ENCODE peak calls at places on chromosomes 4 and X, in nine cellular contexts. One of them, this sample, is unnamed.

GRCh38 chrX:39677585-39677984 is 420.2 kb downstream of the BCOR start:
- DNase-seq in cardiac septum: no peak
- DNase-seq in activated CD4-positive, alpha-beta T cell treated with anti-CD3 and anti-CD28 coated beads, Interleukin-2, amount 50 U/mL, for 24 hours: no peak
- DNase-seq in iPS-NIHi11: no peak
- DNase-seq in stimulated activated CD8-positive, alpha-beta memory T cell treated with anti-CD3 and anti-CD28 coated beads, Interleukin-2, amount 100 ng/mL, for 48 hours: no peak
- DNase-seq in choroid plexus epithelial cell: no peak
- DNase-seq in mucosa of descending colon: no peak
- DNase-seq in WERI-Rb-1: no peak
- DNase-seq in astrocyte: no peak
- DNase-seq in this sample: no peak

GRCh38 chrX:103688949-103689348 is 2.5 kb upstream of the MORF4L2 start:
- DNase-seq in WERI-Rb-1: no peak
- DNase-seq in cardiac septum: no peak
- DNase-seq in mucosa of descending colon: no peak
- DNase-seq in activated CD4-positive, alpha-beta T cell treated with anti-CD3 and anti-CD28 coated beads, Interleukin-2, amount 50 U/mL, for 24 hours: no peak
- DNase-seq in choroid plexus epithelial cell: peak
- DNase-seq in iPS-NIHi11: no peak
- DNase-seq in astrocyte: peak
- DNase-seq in stimulated activated CD8-positive, alpha-beta memory T cell treated with anti-CD3 and anti-CD28 coated beads, Interleukin-2, amount 100 ng/mL, for 48 hours: no peak
- DNase-seq in this sample: peak

GRCh38 chr4:2961411-2962098 is 1.7 kb downstream of the NOP14 start:
- DNase-seq in iPS-NIHi11: no peak
- DNase-seq in WERI-Rb-1: no peak
- DNase-seq in cardiac septum: no peak
- DNase-seq in choroid plexus epithelial cell: no peak
- DNase-seq in stimulated activated CD8-positive, alpha-beta memory T cell treated with anti-CD3 and anti-CD28 coated beads, Interleukin-2, amount 100 ng/mL, for 48 hours: no peak
- DNase-seq in activated CD4-positive, alpha-beta T cell treated with anti-CD3 and anti-CD28 coated beads, Interleukin-2, amount 50 U/mL, for 24 hours: no peak
- DNase-seq in mucosa of descending colon: no peak
- DNase-seq in astrocyte: no peak
- DNase-seq in this sample: no peak

GRCh38 chrX:18415386-18415785 is 10.0 kb upstream of the CDKL5 start:
- DNase-seq in activated CD4-positive, alpha-beta T cell treated with anti-CD3 and anti-CD28 coated beads, Interleukin-2, amount 50 U/mL, for 24 hours: no peak
- DNase-seq in mucosa of descending colon: no peak
- DNase-seq in WERI-Rb-1: no peak
- DNase-seq in astrocyte: peak
- DNase-seq in cardiac septum: no peak
- DNase-seq in stimulated activated CD8-positive, alpha-beta memory T cell treated with anti-CD3 and anti-CD28 coated beads, Interleukin-2, amount 100 ng/mL, for 48 hours: no peak
- DNase-seq in choroid plexus epithelial cell: peak
- DNase-seq in iPS-NIHi11: no peak
- DNase-seq in this sample: peak

GRCh38 chr4:68070302-68070701 is 59.4 kb downstream of the TMPRSS11F start:
- DNase-seq in mucosa of descending colon: no peak
- DNase-seq in choroid plexus epithelial cell: no peak
- DNase-seq in cardiac septum: no peak
- DNase-seq in stimulated activated CD8-positive, alpha-beta memory T cell treated with anti-CD3 and anti-CD28 coated beads, Interleukin-2, amount 100 ng/mL, for 48 hours: no peak
- DNase-seq in astrocyte: no peak
- DNase-seq in iPS-NIHi11: no peak
- DNase-seq in WERI-Rb-1: no peak
- DNase-seq in activated CD4-positive, alpha-beta T cell treated with anti-CD3 and anti-CD28 coated beads, Interleukin-2, amount 50 U/mL, for 24 hours: no peak
- DNase-seq in this sample: no peak

GRCh38 chr4:59571805-59572430 is 1628.2 kb upstream of the ADGRL3 start:
- DNase-seq in activated CD4-positive, alpha-beta T cell treated with anti-CD3 and anti-CD28 coated beads, Interleukin-2, amount 50 U/mL, for 24 hours: no peak
- DNase-seq in choroid plexus epithelial cell: peak
- DNase-seq in iPS-NIHi11: no peak
- DNase-seq in cardiac septum: no peak
- DNase-seq in WERI-Rb-1: no peak
- DNase-seq in astrocyte: no peak
- DNase-seq in stimulated activated CD8-positive, alpha-beta memory T cell treated with anti-CD3 and anti-CD28 coated beads, Interleukin-2, amount 100 ng/mL, for 48 hours: no peak
- DNase-seq in mucosa of descending colon: no peak
- DNase-seq in this sample: peak

GRCh38 chrX:106959897-106960296 is 39.7 kb downstream of the CLDN2 start:
- DNase-seq in mucosa of descending colon: no peak
- DNase-seq in choroid plexus epithelial cell: peak
- DNase-seq in WERI-Rb-1: no peak
- DNase-seq in activated CD4-positive, alpha-beta T cell treated with anti-CD3 and anti-CD28 coated beads, Interleukin-2, amount 50 U/mL, for 24 hours: no peak
- DNase-seq in stimulated activated CD8-positive, alpha-beta memory T cell treated with anti-CD3 and anti-CD28 coated beads, Interleukin-2, amount 100 ng/mL, for 48 hours: no peak
- DNase-seq in cardiac septum: no peak
- DNase-seq in astrocyte: no peak
- DNase-seq in iPS-NIHi11: peak
- DNase-seq in this sample: peak

GRCh38 chr4:102616661-102617060 is 115.5 kb downstream of the NFKB1 start:
- DNase-seq in cardiac septum: no peak
- DNase-seq in WERI-Rb-1: no peak
- DNase-seq in astrocyte: no peak
- DNase-seq in mucosa of descending colon: no peak
- DNase-seq in activated CD4-positive, alpha-beta T cell treated with anti-CD3 and anti-CD28 coated beads, Interleukin-2, amount 50 U/mL, for 24 hours: no peak
- DNase-seq in iPS-NIHi11: peak
- DNase-seq in choroid plexus epithelial cell: no peak
- DNase-seq in stimulated activated CD8-positive, alpha-beta memory T cell treated with anti-CD3 and anti-CD28 coated beads, Interleukin-2, amount 100 ng/mL, for 48 hours: no peak
- DNase-seq in this sample: peak

GRCh38 chr4:166198921-166199320 is 325.9 kb downstream of the TLL1 start:
- DNase-seq in choroid plexus epithelial cell: no peak
- DNase-seq in stimulated activated CD8-positive, alpha-beta memory T cell treated with anti-CD3 and anti-CD28 coated beads, Interleukin-2, amount 100 ng/mL, for 48 hours: no peak
- DNase-seq in mucosa of descending colon: no peak
- DNase-seq in cardiac septum: no peak
- DNase-seq in activated CD4-positive, alpha-beta T cell treated with anti-CD3 and anti-CD28 coated beads, Interleukin-2, amount 50 U/mL, for 24 hours: no peak
- DNase-seq in astrocyte: no peak
- DNase-seq in WERI-Rb-1: no peak
- DNase-seq in iPS-NIHi11: no peak
- DNase-seq in this sample: no peak

GRCh38 chrX:22196151-22196550 is 76.6 kb upstream of the CBLL2 start:
- DNase-seq in mucosa of descending colon: no peak
- DNase-seq in astrocyte: no peak
- DNase-seq in cardiac septum: no peak
- DNase-seq in choroid plexus epithelial cell: no peak
- DNase-seq in activated CD4-positive, alpha-beta T cell treated with anti-CD3 and anti-CD28 coated beads, Interleukin-2, amount 50 U/mL, for 24 hours: no peak
- DNase-seq in iPS-NIHi11: no peak
- DNase-seq in stimulated activated CD8-positive, alpha-beta memory T cell treated with anti-CD3 and anti-CD28 coated beads, Interleukin-2, amount 100 ng/mL, for 48 hours: no peak
- DNase-seq in WERI-Rb-1: no peak
- DNase-seq in this sample: no peak

GRCh38 chrX:108473979-108474378 is 34.3 kb downstream of the COL4A5 start:
- DNase-seq in astrocyte: no peak
- DNase-seq in cardiac septum: no peak
- DNase-seq in WERI-Rb-1: no peak
- DNase-seq in choroid plexus epithelial cell: no peak
- DNase-seq in stimulated activated CD8-positive, alpha-beta memory T cell treated with anti-CD3 and anti-CD28 coated beads, Interleukin-2, amount 100 ng/mL, for 48 hours: no peak
- DNase-seq in mucosa of descending colon: no peak
- DNase-seq in iPS-NIHi11: no peak
- DNase-seq in activated CD4-positive, alpha-beta T cell treated with anti-CD3 and anti-CD28 coated beads, Interleukin-2, amount 50 U/mL, for 24 hours: no peak
- DNase-seq in this sample: no peak